ENCODE peak calls at places on chromosomes 7 and 10, in eight cellular contexts. R, V, H, O, G, N, D and I are unnamed samples.

GRCh38 chr7:88230646-88231045 is 10.8 kb upstream of the SRI start:
- DNase-seq in R (no peak), V (no peak), H (no peak), O (no peak), G (no peak), N (no peak), D (no peak), I (no peak)

GRCh38 chr7:13036256-13036765 is 348.9 kb downstream of the ARL4A start:
- DNase-seq in R (no peak), V (no peak), H (no peak), O (no peak), G (no peak), N (no peak), D (no peak), I (no peak)

GRCh38 chr10:75497997-75498797 is 66.8 kb downstream of the LRMDA start:
- DNase-seq in R (no peak), V (peak; percentile 70), H (no peak), O (no peak), G (no peak), N (no peak), D (no peak), I (peak; percentile 29)

GRCh38 chr7:77703220-77703472 is 6.9 kb downstream of the RSBN1L start:
- DNase-seq in R (no peak), V (no peak), H (no peak), O (no peak), G (no peak), N (no peak), D (no peak), I (no peak)

GRCh38 chr7:151167197-151167911 is at the start of gene GBX1:
- DNase-seq in R (no peak), V (no peak), H (no peak), O (no peak), G (no peak), N (peak; percentile 57), D (no peak), I (peak; percentile 20)

GRCh38 chr7:4845740-4846142 is 16.1 kb downstream of the PAPOLB start:
- DNase-seq in R (no peak), V (peak; percentile 39), H (no peak), O (no peak), G (no peak), N (no peak), D (peak; percentile 49), I (no peak)

GRCh38 chr7:23373151-23374004 is 74.2 kb downstream of the MALSU1 start:
- DNase-seq in R (no peak), V (no peak), H (no peak), O (no peak), G (no peak), N (no peak), D (no peak), I (no peak)

GRCh38 chr10:16995867-16996529 is 133.6 kb downstream of the CUBN start:
- DNase-seq in R (no peak), V (no peak), H (no peak), O (no peak), G (no peak), N (no peak), D (no peak), I (no peak)

GRCh38 chr7:145152589-145152988 is 316.7 kb upstream of the TPK1 start:
- DNase-seq in R (no peak), V (no peak), H (no peak), O (no peak), G (no peak), N (no peak), D (no peak), I (no peak)

GRCh38 chr10:124697837-124698559 is 46.2 kb downstream of the FAM53B start:
- DNase-seq in R (peak; percentile 48), V (no peak), H (no peak), O (peak; percentile 87), G (no peak), N (peak; percentile 24), D (no peak), I (no peak)

GRCh38 chr7:51144178-51144577 is 172.4 kb downstream of the COBL start:
- DNase-seq in R (no peak), V (no peak), H (no peak), O (no peak), G (no peak), N (no peak), D (no peak), I (no peak)

GRCh38 chr7:31970501-31970900 is 99.7 kb downstream of the PDE1C start:
- DNase-seq in R (no peak), V (no peak), H (no peak), O (no peak), G (no peak), N (no peak), D (no peak), I (no peak)

GRCh38 chr10:101485207-101485606 is 102.8 kb downstream of the POLL start:
- DNase-seq in R (no peak), V (no peak), H (no peak), O (no peak), G (no peak), N (no peak), D (no peak), I (no peak)
- H3K4me1 ChIP-seq in R (no peaks in the 10 kb centered on the region), V (no peaks in the 10 kb centered on the region), H (no peaks in the 10 kb centered on the region), O (no peaks in the 10 kb centered on the region), G (no peaks in the 10 kb centered on the region), N (no peaks in the 10 kb centered on the region), D (no peaks in the 10 kb centered on the region), I (no peaks in the 10 kb centered on the region)

DNA sequence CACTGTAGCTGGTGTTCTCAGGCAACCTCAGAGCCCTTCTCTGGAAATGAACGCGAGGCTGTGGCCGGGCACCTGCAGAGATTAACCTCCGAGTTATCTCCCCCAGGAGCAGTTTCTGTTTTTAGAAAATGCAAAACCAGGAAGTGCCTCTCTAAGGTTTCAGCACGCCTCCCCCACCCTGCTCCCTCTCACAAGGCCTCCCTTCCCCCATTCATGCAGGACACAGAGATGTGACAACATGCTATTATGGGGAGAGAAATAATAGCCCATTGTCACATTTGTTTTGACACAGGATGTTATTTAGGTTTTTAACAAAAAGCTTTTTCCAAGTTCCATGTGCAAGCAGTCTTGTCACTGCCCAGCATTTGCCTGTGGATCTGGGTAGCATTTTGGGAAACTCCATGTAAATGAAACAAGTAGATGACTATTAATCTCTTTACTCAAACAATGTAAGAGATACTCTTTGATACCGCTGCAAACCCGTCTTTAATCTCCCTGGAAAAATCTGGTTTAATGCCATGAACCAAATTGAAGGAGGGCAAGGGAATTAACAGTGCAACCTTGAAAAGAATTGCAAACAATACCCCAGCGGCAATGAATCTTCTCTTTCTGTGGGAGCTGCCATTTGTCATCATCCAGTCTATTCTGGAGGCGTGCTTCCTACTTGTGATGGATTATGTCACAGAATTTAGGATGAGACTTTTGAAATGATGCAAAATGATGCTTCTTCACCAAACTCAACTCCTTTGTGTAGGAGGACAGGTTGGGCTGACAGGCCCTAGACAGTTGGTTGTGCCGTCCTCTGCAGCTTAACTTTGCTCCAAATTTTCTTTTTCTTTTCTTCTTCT is 86.5 kb upstream of the NMT2 start:
- DNase-seq in R (no peak), V (no peak), H (no peak), O (peak; percentile 54), G (peak; percentile 51), N (no peak), D (no peak), I (peak; percentile 34)
- H3K27ac ChIP-seq in R (no peak overlapping the region), V (no peak overlapping the region), H (no peak overlapping the region), O (peak overlapping the region; percentile 57), G (peak overlapping the region; percentile 18), N (no peak overlapping the region), D (no peak overlapping the region), I (peak overlapping the region; percentile 12)

GRCh38 chr7:24821045-24821853 is 64.0 kb upstream of the GSDME start:
- DNase-seq in R (peak; percentile 77), V (peak; percentile 46), H (peak; percentile 22), O (peak; percentile 92), G (peak; percentile 26), N (peak; percentile 86), D (peak; percentile 86), I (peak; percentile 71)
- TF ChIP-seq POLR2A in R (peak; percentile 51), V (no peak), H (no peak), O (no peak), G (no peak), N (no peak), D (no peak), I (no peak)

GRCh38 chr10:132445516-132446194 is 48.7 kb downstream of the PWWP2B start:
- DNase-seq in R (peak; percentile 50), V (no peak), H (no peak), O (peak; percentile 81), G (no peak), N (no peak), D (no peak), I (no peak)

GRCh38 chr10:132446661-132447445 is 49.9 kb downstream of the PWWP2B start:
- DNase-seq in R (peak; percentile 84), V (peak; percentile 60), H (no peak), O (peak; percentile 94), G (peak; percentile 74), N (peak; percentile 60), D (no peak), I (peak; percentile 84)

GRCh38 chr10:132444877-132445351 is 47.9 kb downstream of the PWWP2B start:
- DNase-seq in R (peak; percentile 46), V (no peak), H (no peak), O (peak; percentile 75), G (no peak), N (no peak), D (no peak), I (no peak)

GRCh38 chr10:132447446-132448247 is 50.6 kb downstream of the PWWP2B start:
- DNase-seq in R (peak; percentile 75), V (peak; percentile 65), H (no peak), O (peak; percentile 92), G (peak; percentile 51), N (no peak), D (no peak), I (peak; percentile 69)

GRCh38 chr10:132446195-132446581 is 49.2 kb downstream of the PWWP2B start:
- DNase-seq in R (no peak), V (no peak), H (no peak), O (peak; percentile 88), G (no peak), N (no peak), D (no peak), I (no peak)
- H3K4me1 ChIP-seq in R (peaks cover 21% of the 10 kb centered on the region), V (peaks cover 13% of the 10 kb centered on the region), H (peaks cover 22% of the 10 kb centered on the region), O (peaks cover 86% of the 10 kb centered on the region), G (peaks cover 21% of the 10 kb centered on the region), N (peaks cover 68% of the 10 kb centered on the region), D (peaks cover 61% of the 10 kb centered on the region), I (peaks cover 32% of the 10 kb centered on the region)

GRCh38 chr10:4590807-4591206 is 235.2 kb upstream of the AKR1E2 start:
- DNase-seq in R (no peak), V (no peak), H (no peak), O (no peak), G (no peak), N (no peak), D (no peak), I (no peak)

GRCh38 chr10:4596951-4597350 is 229.1 kb upstream of the AKR1E2 start:
- DNase-seq in R (no peak), V (no peak), H (no peak), O (no peak), G (no peak), N (no peak), D (no peak), I (no peak)

GRCh38 chr10:4595920-4596319 is 230.1 kb upstream of the AKR1E2 start:
- DNase-seq in R (no peak), V (no peak), H (no peak), O (no peak), G (no peak), N (no peak), D (no peak), I (no peak)
- H3K27ac ChIP-seq in R (no peak overlapping the region), V (no peak overlapping the region), H (no peak overlapping the region), O (no peak overlapping the region), G (no peak overlapping the region), N (no peak overlapping the region), D (no peak overlapping the region), I (no peak overlapping the region)